ENCODE peak calls at places on chromosomes 6 and 20, in four cellular contexts. F is effector memory CD8-positive, alpha-beta T cell; C is stimulated activated CD4-positive, alpha-beta T cell treated with anti-CD3 and anti-CD28 coated beads, Interleukin-12 subunit alpha, Interleukin-12 subunit beta, amount 100 ng/mL, for 4 hours; S is non-pigmented ciliary epithelial cell. Q is an unnamed sample.

GRCh38 chr20:51767867-51768758 is at the start of gene ATP9A:
- DNase-seq in F (no peak), C (no peak), S (no peak), Q (no peak)

GRCh38 chr6:80477591-80478370 is 371.3 kb downstream of the BCKDHB start:
- DNase-seq in C (no peak), F (no peak), S (peak), Q (no peak)

GRCh38 chr6:28429781-28430180 is 13.5 kb downstream of the ZSCAN23 start:
- DNase-seq in S (no peak), C (no peak), F (no peak), Q (no peak)

GRCh38 chr6:134539865-134540323 is 222.0 kb upstream of the SGK1 start:
- DNase-seq in C (no peak), S (no peak), F (no peak), Q (no peak)

GRCh38 chr20:3745686-3746173 is 13.2 kb downstream of the HSPA12B start:
- DNase-seq in S (no peak), F (no peak), C (no peak), Q (no peak)

GRCh38 chr20:33463332-33464101 is 20.0 kb upstream of the SNTA1 start:
- DNase-seq in C (no peak), F (no peak), S (no peak), Q (no peak)

GRCh38 chr20:19735446-19735845 is 22.6 kb upstream of the RIN2 start:
- DNase-seq in F (no peak), C (no peak), S (peak), Q (peak)

GRCh38 chr6:169273511-169273910 is 19.9 kb upstream of the THBS2 start:
- DNase-seq in F (no peak), C (no peak), S (no peak), Q (no peak)

GRCh38 chr6:1917628-1918371 is 308.1 kb downstream of the FOXC1 start:
- DNase-seq in S (peak), F (no peak), C (peak), Q (peak)

GRCh38 chr6:10505529-10505928 is 15.6 kb upstream of the GCNT2 start:
- DNase-seq in F (no peak), S (no peak), C (no peak), Q (no peak)

GRCh38 chr20:59740621-59741020 is 136.3 kb downstream of the PHACTR3 start:
- DNase-seq in S (no peak), C (no peak), F (no peak), Q (no peak)

GRCh38 chr6:160973856-160974255 is 17.7 kb upstream of the MAP3K4 start:
- DNase-seq in C (no peak), S (no peak), F (no peak), Q (no peak)

GRCh38 chr6:87384449-87384848 is 23.3 kb upstream of the CFAP206 start:
- DNase-seq in F (no peak), C (no peak), S (no peak), Q (no peak)

GRCh38 chr6:69835414-69836179 is 30.8 kb upstream of the COL19A1 start:
- DNase-seq in C (no peak), S (peak), F (no peak), Q (peak)

GRCh38 chr20:63316502-63316921 is 23.5 kb downstream of the COL20A1 start:
- DNase-seq in C (no peak), S (no peak), F (no peak), Q (no peak)